ENCODE peak calls at places on chromosomes 1 and 21, in nine cellular contexts. I is tibial nerve, U is heart left ventricle, X is colonic mucosa, Q is dorsolateral prefrontal cortex, W is vagina, A is body of pancreas, F is coronary artery, M is esophagus muscularis mucosa. R is an unnamed sample.

GRCh38 chr21:25506887-25507286 is 100.4 kb downstream of the MRPL39 start:
- DNase-seq in I (no peak), U (no peak), X (no peak), Q (no peak), W (no peak), A (no peak), F (no peak), M (no peak), R (no peak)

GRCh38 chr1:31476891-31477846 is 64.2 kb downstream of the SERINC2 start:
- DNase-seq in I (no peak), U (no peak), X (no peak), Q (no peak), W (no peak), A (no peak), F (no peak), M (no peak), R (no peak)

GRCh38 chr1:55378582-55378981 is 163.4 kb upstream of the USP24 start:
- DNase-seq in I (no peak), U (no peak), X (no peak), Q (no peak), W (no peak), A (peak), F (no peak), M (peak), R (no peak)

GRCh38 chr1:44707112-44707881 is 23.7 kb downstream of the RNU5D-1 start:
- DNase-seq in I (no peak), U (no peak), X (no peak), Q (no peak), W (no peak), A (no peak), F (no peak), M (no peak), R (no peak)

GRCh38 chr1:64514197-64514765 is 44.4 kb downstream of the CACHD1 start:
- DNase-seq in I (no peak), U (no peak), X (no peak), Q (no peak), W (no peak), A (no peak), F (no peak), M (no peak), R (no peak)

GRCh38 chr1:12132078-12132477 is 34.7 kb upstream of the TNFRSF1B start:
- DNase-seq in I (peak), U (no peak), X (no peak), Q (no peak), W (no peak), A (no peak), F (no peak), M (no peak), R (peak)

GRCh38 chr21:43368685-43369084 is 58.2 kb downstream of the SIK1 start:
- DNase-seq in I (no peak), U (no peak), X (no peak), Q (no peak), W (no peak), A (no peak), F (no peak), M (no peak), R (no peak)

GRCh38 chr1:205766038-205766437 is 9.2 kb downstream of the RAB29 start:
- DNase-seq in I (no peak), U (no peak), X (no peak), Q (no peak), W (no peak), A (no peak), F (no peak), M (no peak), R (no peak)

GRCh38 chr1:231684333-231685244 is 58.0 kb downstream of the DISC1 start:
- DNase-seq in I (no peak), U (no peak), X (peak), Q (peak), W (no peak), A (no peak), F (no peak), M (no peak), R (no peak)

GRCh38 chr21:36968414-36968813 is 1.9 kb upstream of the HLCS start:
- DNase-seq in I (no peak), U (no peak), X (no peak), Q (no peak), W (no peak), A (no peak), F (no peak), M (no peak), R (no peak)

GRCh38 chr1:7727816-7728477 is 43.1 kb upstream of the VAMP3 start:
- DNase-seq in I (no peak), U (no peak), X (no peak), Q (peak), W (no peak), A (no peak), F (no peak), M (no peak), R (no peak)

GRCh38 chr1:190479028-190479427 is 1.4 kb upstream of the BRINP3 start:
- DNase-seq in I (no peak), U (no peak), X (peak), Q (peak), W (no peak), A (no peak), F (no peak), M (no peak), R (no peak)

DNA sequence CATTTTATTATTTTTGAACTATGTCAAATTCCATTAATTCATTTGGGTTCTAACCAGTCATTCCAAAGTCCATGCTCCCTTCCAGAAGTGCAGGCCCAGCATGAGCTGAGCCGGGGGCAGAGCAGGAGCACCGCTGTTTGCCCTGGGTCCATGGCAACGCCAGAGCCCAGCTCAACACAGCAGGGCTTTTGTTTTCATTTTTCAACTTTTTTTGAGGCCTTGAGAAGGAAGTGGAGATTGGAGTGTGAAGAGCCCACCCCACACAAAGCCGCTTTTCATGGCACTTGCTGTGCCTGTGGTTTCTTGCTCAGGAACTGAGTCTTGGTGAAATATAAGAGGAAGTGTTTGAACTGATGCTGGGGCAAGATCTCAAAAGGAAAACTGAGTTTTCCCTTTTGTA is 13.2 kb upstream of the PRMT2 start:
- DNase-seq in I (no peak), U (peak), X (no peak), Q (no peak), W (no peak), A (peak), F (no peak), M (no peak), R (no peak)
- TF ChIP-seq CTCF in I (no peak), U (no peak), X (no peak), Q (no peak), W (no peak), A (no peak), F (no peak), M (no peak), R (no peak)

GRCh38 chr1:23727362-23727811 is 15.9 kb upstream of the ELOA start:
- DNase-seq in I (peak), U (peak), X (peak), Q (no peak), W (peak), A (peak), F (peak), M (no peak), R (peak)
- H3K4me3 ChIP-seq in I (no peak), U (no peak), X (no peak), Q (no peak), W (no peak), A (no peak), F (no peak), M (no peak), R (no peak)

GRCh38 chr1:47194314-47194713 is 4.5 kb upstream of the PDZK1IP1 start:
- DNase-seq in I (no peak), U (no peak), X (no peak), Q (no peak), W (no peak), A (no peak), F (no peak), M (no peak), R (no peak)
- H3K27ac ChIP-seq in I (no peak), U (no peak), X (no peak), Q (no peak), W (no peak), A (no peak), F (no peak), M (no peak), R (no peak)

GRCh38 chr1:178593526-178593925 is 80.6 kb downstream of the TEX35 start:
- DNase-seq in I (no peak), U (no peak), X (no peak), Q (no peak), W (no peak), A (no peak), F (no peak), M (no peak), R (no peak)

GRCh38 chr1:178587975-178588374 is 75.1 kb downstream of the TEX35 start:
- DNase-seq in I (no peak), U (no peak), X (no peak), Q (no peak), W (no peak), A (no peak), F (no peak), M (no peak), R (no peak)
- TF ChIP-seq CTCF in I (no peak), U (no peak), X (no peak), Q (no peak), W (no peak), A (no peak), F (no peak), M (no peak), R (no peak)

GRCh38 chr1:220879090-220879508 is at the start of gene HLX:
- DNase-seq in I (peak), U (peak), X (peak), Q (no peak), W (peak), A (peak), F (peak), M (peak), R (peak)

GRCh38 chr1:220878223-220879081 is 791 bp upstream of the HLX start:
- DNase-seq in I (no peak), U (peak), X (peak), Q (no peak), W (peak), A (peak), F (no peak), M (no peak), R (no peak)

GRCh38 chr1:220880726-220881506 is 1.7 kb downstream of the HLX start:
- DNase-seq in I (no peak), U (peak), X (peak), Q (no peak), W (peak), A (peak), F (no peak), M (peak), R (peak)

GRCh38 chr1:220880367-220880680 is 1.1 kb downstream of the HLX start:
- DNase-seq in I (no peak), U (no peak), X (no peak), Q (no peak), W (peak), A (no peak), F (no peak), M (peak), R (no peak)

GRCh38 chr1:220879509-220880366 is 495 bp downstream of the HLX start:
- DNase-seq in I (no peak), U (peak), X (no peak), Q (no peak), W (peak), A (peak), F (no peak), M (peak), R (no peak)
- H3K4me3 ChIP-seq in I (peak), U (peak), X (peak), Q (peak), W (peak), A (peak), F (peak), M (peak), R (peak)

DNA sequence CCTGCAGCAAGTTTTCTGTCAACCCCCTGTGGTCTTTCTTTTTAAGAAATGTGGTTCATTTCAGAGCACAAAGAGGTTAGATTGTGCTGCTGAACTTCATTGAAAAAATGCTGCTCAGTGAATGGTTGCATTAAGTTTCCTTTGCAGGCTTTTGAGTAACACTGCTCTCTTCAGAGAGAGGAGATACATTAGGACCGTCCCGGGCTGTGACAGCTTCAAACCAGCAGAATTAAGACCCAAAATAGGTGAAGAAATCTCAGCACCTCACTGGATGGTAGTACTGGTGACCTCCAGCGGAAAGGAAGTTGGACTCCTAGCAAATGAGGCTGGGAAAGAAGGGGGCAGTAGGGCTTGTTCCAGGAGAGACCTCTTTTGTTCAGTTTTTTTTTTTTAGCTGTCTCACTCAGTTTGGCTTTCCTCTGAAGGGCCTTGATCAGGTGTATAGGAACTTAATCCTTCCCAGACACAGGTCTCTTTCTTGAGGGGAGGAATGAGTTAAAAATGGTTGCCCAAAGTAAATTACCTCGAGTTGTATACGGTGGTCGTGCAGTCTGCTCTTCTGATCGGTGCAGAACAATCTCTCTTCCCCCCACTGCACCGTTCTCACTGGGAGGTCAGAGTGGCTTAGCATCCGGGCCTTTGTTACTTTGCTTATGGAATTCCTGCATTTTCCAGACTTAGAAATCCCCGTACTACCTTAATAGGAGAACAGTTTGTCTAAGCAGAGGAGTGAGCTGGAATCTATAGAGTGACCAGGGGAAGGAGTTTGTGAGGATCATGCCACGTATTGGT is 81.0 kb downstream of the NDUFS5 start:
- DNase-seq in I (no peak), U (no peak), X (no peak), Q (no peak), W (no peak), A (no peak), F (no peak), M (no peak), R (no peak)
- H3K27ac ChIP-seq in I (peak), U (peak), X (peak), Q (peak), W (peak), A (peak), F (peak), M (peak), R (peak)

DNA sequence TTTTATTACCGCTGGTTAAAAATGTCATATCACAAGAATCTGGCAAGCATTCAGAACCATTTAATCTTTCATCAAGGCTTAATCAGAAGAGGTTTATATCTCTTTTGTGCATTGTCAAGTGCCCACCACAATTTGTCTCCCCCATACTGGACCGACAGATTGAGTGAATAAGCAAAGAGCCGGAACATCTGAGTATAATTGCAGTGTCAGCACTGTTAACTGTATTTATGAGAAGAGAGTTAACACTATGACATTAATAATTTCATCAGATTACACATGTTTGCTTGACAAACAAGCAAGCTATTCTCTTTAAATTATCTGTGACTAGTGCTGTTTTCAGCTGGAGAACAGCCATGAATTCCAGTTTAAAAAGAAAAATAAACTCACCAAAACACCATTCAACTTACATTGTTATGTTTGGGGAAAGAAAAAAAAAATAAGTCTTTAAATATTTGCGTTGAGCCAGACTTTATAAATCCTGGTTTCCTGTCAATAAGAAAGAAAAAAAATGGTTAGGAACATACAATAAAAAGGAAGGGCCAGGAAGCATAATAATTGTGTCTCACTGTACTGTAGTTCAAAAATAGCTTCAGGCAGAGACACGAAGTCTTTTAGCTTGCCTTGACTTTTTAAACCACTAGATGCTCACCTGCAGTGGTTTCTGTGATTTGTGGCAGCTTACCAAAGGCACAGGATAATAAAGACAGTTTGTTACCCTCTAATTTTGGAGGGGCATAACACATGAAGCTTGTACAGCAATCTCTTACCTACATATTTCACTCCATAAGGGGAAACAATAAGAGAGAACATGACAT is 302.2 kb upstream of the ADGRL2 start:
- DNase-seq in I (no peak), U (no peak), X (no peak), Q (no peak), W (no peak), A (no peak), F (no peak), M (no peak), R (no peak)
- TF ChIP-seq CTCF in I (no peak), U (no peak), X (no peak), Q (no peak), W (no peak), A (no peak), F (no peak), M (no peak), R (no peak)

GRCh38 chr1:227561303-227561702 is 2.1 kb upstream of the ZNF678 start:
- DNase-seq in I (no peak), U (no peak), X (no peak), Q (no peak), W (no peak), A (no peak), F (no peak), M (no peak), R (no peak)

GRCh38 chr1:227560393-227560792 is 3.0 kb upstream of the ZNF678 start:
- DNase-seq in I (no peak), U (no peak), X (no peak), Q (no peak), W (no peak), A (no peak), F (no peak), M (no peak), R (no peak)

GRCh38 chr1:227562037-227562436 is 1.3 kb upstream of the ZNF678 start:
- DNase-seq in I (no peak), U (no peak), X (no peak), Q (no peak), W (no peak), A (no peak), F (no peak), M (no peak), R (no peak)

GRCh38 chr1:227559926-227560325 is 3.4 kb upstream of the ZNF678 start:
- DNase-seq in I (no peak), U (no peak), X (no peak), Q (no peak), W (no peak), A (no peak), F (no peak), M (no peak), R (no peak)

DNA sequence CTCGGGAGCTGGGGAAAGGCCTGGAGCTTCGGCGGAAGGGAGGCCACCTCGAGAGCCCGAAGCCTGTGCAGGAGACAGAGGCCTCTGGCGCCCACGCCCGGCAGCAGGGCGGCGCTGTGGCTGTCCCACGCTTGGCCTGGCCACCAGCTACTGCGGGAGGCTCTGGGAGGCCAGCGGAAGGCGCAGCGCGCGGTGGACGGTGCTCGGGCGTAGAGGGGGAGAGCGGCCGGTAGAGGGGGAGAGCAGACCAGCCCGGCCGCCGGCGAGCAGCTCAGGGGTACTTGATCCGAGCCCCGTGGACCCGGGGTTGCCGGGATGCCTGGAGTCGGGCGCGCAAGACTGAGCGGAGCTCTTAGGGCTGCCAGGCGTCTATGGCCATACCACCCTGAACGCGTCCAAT is 2.5 kb upstream of the ZNF678 start:
- DNase-seq in I (no peak), U (peak), X (no peak), Q (no peak), W (no peak), A (no peak), F (no peak), M (no peak), R (peak)
- H3K4me3 ChIP-seq in I (peak), U (no peak), X (no peak), Q (no peak), W (peak), A (no peak), F (peak), M (peak), R (no peak)

GRCh38 chr21:34796518-34797201 is 127.9 kb downstream of the CLIC6 start:
- DNase-seq in I (no peak), U (no peak), X (peak), Q (no peak), W (peak), A (no peak), F (no peak), M (no peak), R (no peak)

GRCh38 chr21:34797926-34798595 is 129.3 kb downstream of the CLIC6 start:
- DNase-seq in I (no peak), U (no peak), X (no peak), Q (no peak), W (peak), A (no peak), F (no peak), M (no peak), R (no peak)

GRCh38 chr21:34799092-34799491 is 130.3 kb downstream of the CLIC6 start:
- DNase-seq in I (no peak), U (no peak), X (no peak), Q (no peak), W (peak), A (no peak), F (no peak), M (no peak), R (peak)

GRCh38 chr21:34795152-34796141 is 126.7 kb downstream of the CLIC6 start:
- DNase-seq in I (no peak), U (no peak), X (peak), Q (no peak), W (peak), A (peak), F (no peak), M (no peak), R (no peak)

GRCh38 chr21:34797202-34797527 is 128.4 kb downstream of the CLIC6 start:
- DNase-seq in I (no peak), U (no peak), X (no peak), Q (no peak), W (no peak), A (no peak), F (no peak), M (no peak), R (no peak)
- H3K27ac ChIP-seq in I (no peak), U (no peak), X (peak), Q (no peak), W (peak), A (peak), F (no peak), M (no peak), R (peak)